ENCODE peak calls at places on chromosome 21, in four cellular contexts. One of them, this sample, is unnamed.

GRCh38 chr21:34743831-34744230 is 75.0 kb downstream of the CLIC6 start:
- DNase-seq in HepG2: no peak
- DNase-seq in H1: no peak
- DNase-seq in K562: no peak
- DNase-seq in this sample: no peak

GRCh38 chr21:17513214-17514123 is 626 bp downstream of the CXADR start:
- DNase-seq in HepG2: peak; percentile 16
- DNase-seq in H1: peak; percentile 67
- DNase-seq in K562: peak; percentile 13
- DNase-seq in this sample: peak; percentile 21

GRCh38 chr21:33945652-33946270 is 30.2 kb upstream of the ATP5PO start:
- DNase-seq in HepG2: no peak
- DNase-seq in H1: peak; percentile 16
- DNase-seq in K562: no peak
- DNase-seq in this sample: no peak

GRCh38 chr21:34915364-34915834 is 133.7 kb downstream of the RUNX1 start:
- DNase-seq in HepG2: no peak
- DNase-seq in H1: no peak
- DNase-seq in K562: no peak
- DNase-seq in this sample: no peak

GRCh38 chr21:17467392-17467791 is 45.5 kb upstream of the CXADR start:
- DNase-seq in HepG2: peak; percentile 27
- DNase-seq in H1: no peak
- DNase-seq in K562: no peak
- DNase-seq in this sample: peak; percentile 19

GRCh38 chr21:20396798-20397197 is 601.4 kb upstream of the NCAM2 start:
- DNase-seq in HepG2: no peak
- DNase-seq in H1: no peak
- DNase-seq in K562: no peak
- DNase-seq in this sample: no peak

GRCh38 chr21:28516996-28517592 is 475.6 kb downstream of the LTN1 start:
- DNase-seq in HepG2: peak; percentile 60
- DNase-seq in H1: peak; percentile 85
- DNase-seq in K562: no peak
- DNase-seq in this sample: peak; percentile 2

GRCh38 chr21:15370576-15370975 is 305.8 kb upstream of the NRIP1 start:
- DNase-seq in HepG2: no peak
- DNase-seq in H1: no peak
- DNase-seq in K562: no peak
- DNase-seq in this sample: no peak

GRCh38 chr21:17903029-17903806 is 84.1 kb upstream of the C21orf91 start:
- DNase-seq in HepG2: no peak
- DNase-seq in H1: no peak
- DNase-seq in K562: no peak
- DNase-seq in this sample: no peak

GRCh38 chr21:37916795-37917142 is 512 bp upstream of the KCNJ6 start:
- DNase-seq in HepG2: peak; percentile 3
- DNase-seq in H1: peak; percentile 89
- DNase-seq in K562: peak; percentile 60
- DNase-seq in this sample: peak; percentile 49

GRCh38 chr21:16667395-16667794 is 845.4 kb upstream of the CXADR start:
- DNase-seq in HepG2: peak; percentile 10
- DNase-seq in H1: no peak
- DNase-seq in K562: no peak
- DNase-seq in this sample: no peak

GRCh38 chr21:34913786-34914185 is 135.3 kb downstream of the RUNX1 start:
- DNase-seq in HepG2: no peak
- DNase-seq in H1: no peak
- DNase-seq in K562: no peak
- DNase-seq in this sample: no peak

GRCh38 chr21:46455575-46456385 is 2.9 kb upstream of the DIP2A start:
- DNase-seq in HepG2: no peak
- DNase-seq in H1: no peak
- DNase-seq in K562: peak; percentile 76
- DNase-seq in this sample: no peak

GRCh38 chr21:28427356-28428022 is 565.2 kb downstream of the LTN1 start:
- DNase-seq in HepG2: no peak
- DNase-seq in H1: no peak
- DNase-seq in K562: no peak
- DNase-seq in this sample: no peak

GRCh38 chr21:29230541-29231275 is 68.0 kb upstream of the BACH1 start:
- DNase-seq in HepG2: no peak
- DNase-seq in H1: no peak
- DNase-seq in K562: no peak
- DNase-seq in this sample: no peak

DNA sequence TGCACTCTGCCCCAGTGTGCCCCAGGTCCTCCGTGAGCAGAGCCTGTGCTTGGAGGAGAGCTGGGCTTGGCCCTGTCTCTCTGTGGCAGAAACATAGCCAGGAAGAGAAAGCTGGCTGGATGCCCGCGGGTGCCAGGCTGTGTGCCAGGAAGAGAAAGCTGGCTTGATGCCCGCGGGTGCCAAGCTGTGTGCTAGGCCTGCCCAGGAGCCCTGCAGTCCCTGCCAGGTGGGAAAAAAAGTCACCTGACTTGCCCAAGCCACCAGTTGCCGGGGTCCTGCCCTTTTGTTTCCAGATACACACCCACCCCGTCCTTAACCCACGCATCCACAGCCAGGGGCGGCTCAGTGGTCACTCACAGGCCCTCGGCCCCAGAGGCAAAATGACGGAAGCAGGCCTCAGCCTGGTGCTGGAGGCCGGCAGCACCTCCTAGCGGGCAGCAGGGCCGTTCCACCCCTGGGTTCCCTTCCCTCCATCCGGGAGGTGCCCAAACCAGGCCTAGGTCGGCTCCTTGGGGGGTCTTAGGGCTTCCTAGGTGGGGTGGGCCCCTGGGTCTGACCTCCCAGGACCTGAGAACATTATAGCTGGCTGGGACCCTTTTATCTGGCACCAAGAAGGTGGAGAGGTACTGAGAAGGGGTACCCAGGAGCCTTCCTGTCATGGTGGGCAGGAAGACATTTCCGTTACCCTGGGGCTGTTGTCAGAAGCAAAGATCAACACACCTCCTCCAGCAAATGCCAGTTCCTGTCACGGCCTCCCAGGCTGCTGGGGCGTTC is 9.1 kb downstream of the ITGB2 start:
- DNase-seq in HepG2: peak; percentile 46
- DNase-seq in H1: no peak
- DNase-seq in K562: peak; percentile 72
- DNase-seq in this sample: peak; percentile 56
- TF ChIP-seq PHF8 in HepG2: peak; percentile 42
- TF ChIP-seq PHF8 in H1: no peak
- TF ChIP-seq PHF8 in K562: no peak
- TF ChIP-seq PHF8 in this sample: no peak

GRCh38 chr21:27155130-27155500 is 188.2 kb upstream of the ADAMTS5 start:
- DNase-seq in HepG2: no peak
- DNase-seq in H1: no peak
- DNase-seq in K562: no peak
- DNase-seq in this sample: no peak
- H3K4me1 ChIP-seq in HepG2: no peaks in the 10 kb centered on the region
- H3K4me1 ChIP-seq in H1: no peaks in the 10 kb centered on the region
- H3K4me1 ChIP-seq in K562: no peaks in the 10 kb centered on the region
- H3K4me1 ChIP-seq in this sample: no peaks in the 10 kb centered on the region

DNA sequence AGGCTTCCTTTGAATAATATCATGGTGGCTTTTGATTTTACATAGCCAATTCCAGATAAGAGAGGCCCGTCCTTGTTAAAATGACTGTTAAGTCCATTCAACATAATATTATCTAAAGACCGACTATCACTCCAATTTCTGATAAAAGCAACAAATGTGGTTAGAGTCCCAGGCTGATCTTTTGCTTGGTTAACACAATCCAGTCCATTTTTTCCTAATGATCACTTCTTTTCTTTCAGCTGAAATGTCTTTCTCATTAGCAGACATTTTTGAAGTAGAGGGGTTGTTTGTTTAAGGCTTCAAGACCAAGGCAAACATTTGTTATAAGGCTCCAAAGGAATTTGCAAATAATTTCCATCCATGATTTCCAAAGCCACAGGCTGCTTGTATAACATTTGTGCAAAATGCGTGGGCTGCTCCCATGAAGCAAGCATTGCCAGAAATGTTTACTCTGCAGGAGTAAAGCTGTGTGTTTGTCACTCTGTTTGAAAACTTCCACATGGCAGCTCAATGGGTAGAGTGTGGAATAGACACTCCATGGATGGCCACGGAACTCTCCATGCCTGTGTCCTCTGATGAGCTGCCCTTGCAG is 111.5 kb downstream of the PSMG1 start:
- DNase-seq in HepG2: peak; percentile 90
- DNase-seq in H1: no peak
- DNase-seq in K562: no peak
- DNase-seq in this sample: no peak
- TF ChIP-seq POLR2A in HepG2: no peak
- TF ChIP-seq POLR2A in H1: no peak
- TF ChIP-seq POLR2A in K562: no peak
- TF ChIP-seq POLR2A in this sample: no peak

DNA sequence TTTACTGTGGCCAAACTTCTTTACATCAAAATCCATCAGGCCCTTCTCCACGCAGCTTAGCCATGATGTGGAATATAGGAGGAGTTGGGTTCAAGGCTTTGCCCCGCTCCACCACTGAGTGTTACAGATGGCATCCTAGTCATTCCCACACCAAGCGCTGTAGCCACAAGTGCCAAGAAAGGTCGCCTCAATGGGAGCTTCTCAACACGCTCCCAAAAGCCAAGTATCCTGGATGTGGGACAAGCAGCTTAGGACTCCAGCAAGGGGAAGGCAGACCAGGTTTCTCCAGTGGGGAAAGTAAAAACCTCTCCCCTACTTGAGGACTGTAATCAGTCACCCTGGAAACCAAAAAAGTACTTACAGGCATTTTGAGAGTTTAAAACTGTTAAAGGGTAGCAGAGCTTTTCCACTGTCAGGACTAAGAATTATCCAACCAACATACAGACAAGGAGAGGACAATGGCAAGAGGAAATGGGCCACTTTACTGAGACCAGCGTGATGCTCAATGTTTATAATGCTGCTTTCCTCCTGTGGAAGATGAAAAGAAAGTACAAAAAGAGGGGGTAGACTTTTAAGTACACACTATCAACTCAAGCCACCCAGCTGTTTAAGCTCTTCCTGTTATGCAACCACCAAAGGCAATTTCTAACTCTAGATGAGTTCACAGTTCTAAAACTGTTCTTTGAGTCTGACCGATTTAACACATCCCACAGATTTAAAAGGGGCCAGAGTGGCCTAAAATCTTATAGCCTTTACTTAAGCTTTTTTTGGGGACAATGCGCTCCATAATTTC is 120.7 kb upstream of the KRTAP19-8 start:
- DNase-seq in HepG2: no peak
- DNase-seq in H1: no peak
- DNase-seq in K562: no peak
- DNase-seq in this sample: no peak
- TF ChIP-seq PHF8 in HepG2: no peak
- TF ChIP-seq PHF8 in H1: no peak
- TF ChIP-seq PHF8 in K562: no peak
- TF ChIP-seq PHF8 in this sample: no peak

GRCh38 chr21:44296916-44297315 is 2.9 kb upstream of the PFKL start:
- DNase-seq in HepG2: no peak
- DNase-seq in H1: no peak
- DNase-seq in K562: no peak
- DNase-seq in this sample: no peak
- H3K4me1 ChIP-seq in HepG2: peaks cover 53% of the 10 kb centered on the region
- H3K4me1 ChIP-seq in H1: no peaks in the 10 kb centered on the region
- H3K4me1 ChIP-seq in K562: peaks cover 76% of the 10 kb centered on the region
- H3K4me1 ChIP-seq in this sample: peaks cover 28% of the 10 kb centered on the region

DNA sequence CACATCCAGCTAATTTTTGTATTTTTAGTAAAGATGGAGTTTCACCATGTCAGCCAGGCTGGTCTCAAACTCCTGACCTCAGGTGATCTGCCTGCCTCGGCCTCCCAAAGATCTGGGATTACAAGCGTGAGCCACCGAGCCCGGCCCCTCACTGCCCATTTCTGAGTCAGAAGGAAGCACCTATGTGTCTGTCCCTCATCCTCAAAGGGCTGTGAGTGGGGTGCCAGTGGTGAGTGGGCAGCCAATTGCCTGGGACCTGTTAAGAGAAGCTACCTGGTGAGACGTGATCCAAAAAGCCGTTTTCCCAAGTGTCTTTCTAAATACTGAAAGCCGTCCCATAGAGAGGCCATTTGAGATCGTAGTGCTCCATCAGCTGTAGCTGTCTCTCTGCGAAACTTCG is 27.1 kb upstream of the PDXK start:
- DNase-seq in HepG2: no peak
- DNase-seq in H1: no peak
- DNase-seq in K562: no peak
- DNase-seq in this sample: no peak
- TF ChIP-seq POLR2A in HepG2: no peak
- TF ChIP-seq POLR2A in H1: no peak
- TF ChIP-seq POLR2A in K562: no peak
- TF ChIP-seq POLR2A in this sample: no peak